ENCODE peak calls at places on chromosomes 16 and 17, in four cellular contexts. One of them, this sample, is unnamed.

GRCh38 chr16:84454611-84455010 is 49.8 kb downstream of the MEAK7 start:
- DNase-seq in K562: no peak
- DNase-seq in HepG2: no peak
- DNase-seq in GM12878: no peak
- DNase-seq in this sample: no peak

GRCh38 chr16:85104821-85105391 is 7.4 kb downstream of the CIBAR2 start:
- DNase-seq in K562: no peak
- DNase-seq in HepG2: no peak
- DNase-seq in GM12878: peak
- DNase-seq in this sample: no peak

GRCh38 chr16:20799599-20799998 is 6.7 kb downstream of the ERI2 start:
- DNase-seq in K562: no peak
- DNase-seq in HepG2: peak
- DNase-seq in GM12878: no peak
- DNase-seq in this sample: no peak

GRCh38 chr16:60788631-60789030 is 1247.6 kb downstream of the CDH8 start:
- DNase-seq in K562: no peak
- DNase-seq in HepG2: no peak
- DNase-seq in GM12878: no peak
- DNase-seq in this sample: no peak

GRCh38 chr17:10803350-10803749 is 549 bp downstream of the TMEM238L start:
- DNase-seq in K562: no peak
- DNase-seq in HepG2: no peak
- DNase-seq in GM12878: no peak
- DNase-seq in this sample: no peak

GRCh38 chr17:77391668-77392375 is 251.1 kb downstream of the SEC14L1 start:
- DNase-seq in K562: no peak
- DNase-seq in HepG2: no peak
- DNase-seq in GM12878: no peak
- DNase-seq in this sample: peak

GRCh38 chr16:2238396-2239230 is 2.4 kb downstream of the DNASE1L2 start:
- DNase-seq in K562: no peak
- DNase-seq in HepG2: no peak
- DNase-seq in GM12878: no peak
- DNase-seq in this sample: no peak

GRCh38 chr17:41230094-41230493 is 2.2 kb upstream of the KRTAP9-3 start:
- DNase-seq in K562: no peak
- DNase-seq in HepG2: no peak
- DNase-seq in GM12878: no peak
- DNase-seq in this sample: no peak

GRCh38 chr17:21044971-21045370 is 2.2 kb upstream of the USP22 start:
- DNase-seq in K562: no peak
- DNase-seq in HepG2: no peak
- DNase-seq in GM12878: no peak
- DNase-seq in this sample: no peak

GRCh38 chr17:21042434-21043295 is at the start of gene USP22:
- DNase-seq in K562: no peak
- DNase-seq in HepG2: no peak
- DNase-seq in GM12878: no peak
- DNase-seq in this sample: peak

GRCh38 chr17:21039839-21040575 is 2.8 kb downstream of the USP22 start:
- DNase-seq in K562: no peak
- DNase-seq in HepG2: peak
- DNase-seq in GM12878: no peak
- DNase-seq in this sample: peak

GRCh38 chr17:21043296-21044232 is 753 bp upstream of the USP22 start:
- DNase-seq in K562: peak
- DNase-seq in HepG2: peak
- DNase-seq in GM12878: peak
- DNase-seq in this sample: peak

DNA sequence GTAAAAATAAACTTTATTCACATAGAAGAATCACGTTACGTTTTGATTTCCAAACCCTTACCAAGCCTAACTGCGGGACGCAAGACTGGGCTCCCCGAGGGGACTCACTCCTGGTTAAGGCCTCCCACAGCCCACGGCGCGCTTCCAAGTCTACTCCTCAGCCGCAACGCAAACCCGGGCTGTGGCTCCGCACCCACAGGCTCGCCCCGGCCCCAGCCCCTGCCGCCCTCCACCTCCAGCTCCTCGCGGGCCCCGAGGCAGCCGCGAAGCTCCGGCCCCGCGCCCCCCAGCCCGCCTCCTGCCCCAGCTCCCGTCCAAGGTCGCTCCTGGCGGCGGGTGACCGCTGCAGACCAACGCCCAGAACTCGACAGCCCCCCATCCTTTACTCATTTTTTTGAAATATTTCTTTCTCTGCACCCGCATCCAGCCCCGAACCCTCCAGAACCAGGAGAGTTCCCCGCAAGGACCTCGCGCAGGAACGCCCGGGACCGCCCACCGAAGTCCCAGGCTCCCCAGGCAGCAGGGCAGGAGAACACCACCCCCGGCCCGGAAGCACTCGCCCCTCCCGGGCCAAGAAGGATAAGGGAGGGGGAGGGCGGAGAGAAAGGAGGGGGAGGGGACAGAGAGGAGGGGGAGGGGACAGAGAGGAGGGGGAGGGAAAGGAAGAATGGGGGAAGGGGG is 918 bp downstream of the USP22 start:
- DNase-seq in K562: peak
- DNase-seq in HepG2: peak
- DNase-seq in GM12878: no peak
- DNase-seq in this sample: peak
- TF ChIP-seq SMC3 in K562: no peak
- TF ChIP-seq SMC3 in HepG2: no peak
- TF ChIP-seq SMC3 in GM12878: no peak
- TF ChIP-seq SMC3 in this sample: no peak

DNA sequence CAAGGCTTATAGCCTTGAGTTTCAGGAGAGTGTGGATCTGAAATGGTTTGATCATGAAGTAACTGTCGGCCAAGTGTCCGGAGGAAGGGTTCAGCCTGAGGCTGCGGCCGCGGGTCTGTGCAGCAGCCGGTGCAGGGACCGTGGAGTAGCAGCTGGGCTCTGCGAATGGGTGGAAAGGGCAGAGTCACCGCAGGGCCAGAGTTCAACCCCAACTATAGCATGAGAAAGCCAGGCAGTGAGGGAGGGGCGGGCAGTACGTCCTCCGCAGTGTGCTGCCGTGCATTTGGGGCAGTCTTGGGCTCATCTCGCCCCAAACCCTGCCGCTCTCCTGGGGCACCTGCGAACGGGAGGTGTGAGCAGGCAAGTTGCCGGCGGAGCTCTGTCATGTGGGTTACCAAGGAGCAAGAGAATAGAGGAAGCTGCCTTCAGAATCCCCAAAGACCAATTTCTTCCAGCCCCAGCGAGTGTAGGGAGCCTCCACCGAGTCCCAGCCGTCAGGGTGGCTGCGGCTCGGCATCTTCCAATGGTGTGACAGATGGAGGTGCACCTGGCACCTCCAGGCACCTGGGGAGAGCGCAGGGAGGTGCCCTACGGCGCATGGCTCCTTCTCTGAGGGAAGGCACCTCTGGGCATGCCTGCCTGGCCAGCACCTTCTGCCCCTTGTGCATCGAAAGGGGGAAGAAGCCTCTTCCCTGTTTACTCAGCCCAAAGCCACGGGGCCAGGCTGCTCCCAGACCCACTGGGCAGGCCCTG is 87.3 kb downstream of the RPA1 start:
- DNase-seq in K562: no peak
- DNase-seq in HepG2: peak
- DNase-seq in GM12878: no peak
- DNase-seq in this sample: no peak
- TF ChIP-seq BHLHE40 in K562: no peak
- TF ChIP-seq BHLHE40 in HepG2: no peak
- TF ChIP-seq BHLHE40 in GM12878: no peak
- TF ChIP-seq BHLHE40 in this sample: no peak

DNA sequence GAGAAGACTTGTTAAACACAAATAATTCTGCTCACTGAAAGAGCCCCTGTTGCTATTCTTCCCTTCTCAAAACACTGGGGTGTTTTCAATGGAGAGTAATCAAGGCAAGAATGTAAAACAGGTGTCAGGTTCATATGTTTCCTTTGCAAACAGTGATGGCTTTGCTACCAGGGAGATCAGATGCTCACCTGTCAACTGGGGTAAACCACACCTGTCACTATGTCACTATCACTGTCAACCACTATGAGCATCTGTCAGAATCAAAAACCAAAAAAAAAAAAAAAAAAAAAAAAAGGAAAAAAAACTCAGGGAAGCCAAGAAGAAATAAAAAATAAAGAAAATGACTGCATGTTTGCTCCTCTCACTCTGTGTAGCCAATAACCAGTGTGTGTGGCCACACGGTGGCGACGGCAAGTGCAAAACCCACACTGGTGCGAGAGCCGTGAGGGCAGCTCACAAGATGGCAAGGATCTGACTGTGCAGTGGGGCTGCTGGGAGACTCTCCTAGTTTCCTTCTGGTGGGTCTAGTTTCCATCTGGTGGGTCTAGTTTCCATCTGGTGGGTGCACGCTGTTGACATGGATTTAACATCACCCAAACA is 22.7 kb downstream of the USP22 start:
- DNase-seq in K562: no peak
- DNase-seq in HepG2: no peak
- DNase-seq in GM12878: no peak
- DNase-seq in this sample: no peak
- TF ChIP-seq MAX in K562: no peak
- TF ChIP-seq MAX in HepG2: no peak
- TF ChIP-seq MAX in GM12878: no peak
- TF ChIP-seq MAX in this sample: no peak

DNA sequence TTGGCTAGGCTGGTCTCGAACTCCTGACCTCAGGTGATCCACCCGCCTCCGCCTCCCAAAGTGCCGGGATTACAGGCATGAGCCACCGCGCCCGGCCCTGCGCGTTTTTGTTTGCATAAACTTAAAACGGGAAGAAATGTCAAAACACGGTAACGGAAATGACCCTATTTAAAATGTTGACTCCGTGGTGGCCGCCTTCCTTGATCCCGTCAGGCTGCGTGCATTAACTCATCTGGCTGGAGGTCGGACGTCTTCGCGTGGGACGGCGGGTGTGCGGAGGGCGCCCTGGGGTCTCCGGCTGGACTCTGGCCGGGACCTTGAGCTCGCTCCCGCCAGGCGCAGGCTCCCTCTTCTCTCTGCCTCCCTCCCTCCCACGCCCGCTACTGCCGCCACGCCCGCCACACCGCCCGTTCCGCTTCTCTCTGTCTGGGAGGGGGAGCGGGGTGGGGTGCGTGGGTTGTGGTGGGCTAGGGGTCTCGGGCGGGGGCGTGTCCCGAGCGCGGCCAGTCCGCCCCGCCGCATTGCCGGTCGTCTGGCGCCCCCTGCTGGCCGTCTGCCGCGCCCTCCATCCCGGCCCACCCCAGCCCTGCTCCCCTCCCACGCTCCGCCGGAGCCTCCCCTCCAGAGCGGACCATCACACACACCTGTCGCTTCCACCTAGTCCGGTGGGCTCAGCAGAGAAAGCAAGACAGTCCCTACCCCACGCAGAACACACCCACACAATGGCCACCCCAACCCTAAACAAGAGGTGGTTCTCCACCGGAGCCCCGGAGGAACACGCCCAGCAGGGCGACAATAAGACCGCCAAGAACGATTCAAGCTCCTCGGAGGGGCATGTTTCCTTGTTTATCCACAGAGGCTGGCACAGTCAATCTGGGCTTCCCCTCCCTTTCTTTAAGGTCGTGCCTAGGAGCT is 1.2 kb upstream of the CCDC42 start:
- DNase-seq in K562: peak
- DNase-seq in HepG2: peak
- DNase-seq in GM12878: peak
- DNase-seq in this sample: peak
- TF ChIP-seq SMC3 in K562: peak
- TF ChIP-seq SMC3 in HepG2: peak
- TF ChIP-seq SMC3 in GM12878: peak
- TF ChIP-seq SMC3 in this sample: peak

DNA sequence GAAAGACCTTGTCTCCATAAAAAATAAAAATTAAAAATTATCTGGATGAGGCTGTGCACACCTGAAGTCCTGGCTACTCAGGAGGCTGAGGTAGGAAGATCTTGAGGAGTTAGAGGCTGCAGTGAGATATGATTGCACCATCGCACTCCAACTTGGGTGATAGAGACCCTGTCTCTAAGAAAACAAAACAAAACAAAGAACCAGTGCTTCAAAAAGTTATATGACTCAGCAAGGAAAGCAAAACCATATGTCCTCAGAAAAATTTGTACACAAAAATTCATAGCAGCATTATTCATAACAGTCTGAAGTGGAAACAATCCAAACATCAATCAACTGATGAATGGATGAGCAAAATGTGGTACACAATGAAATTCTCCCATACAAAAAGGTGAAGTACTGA is 48.9 kb downstream of the SLFN5 start:
- DNase-seq in K562: no peak
- DNase-seq in HepG2: no peak
- DNase-seq in GM12878: no peak
- DNase-seq in this sample: peak
- TF ChIP-seq BHLHE40 in K562: no peak
- TF ChIP-seq BHLHE40 in HepG2: no peak
- TF ChIP-seq BHLHE40 in GM12878: no peak
- TF ChIP-seq BHLHE40 in this sample: no peak

DNA sequence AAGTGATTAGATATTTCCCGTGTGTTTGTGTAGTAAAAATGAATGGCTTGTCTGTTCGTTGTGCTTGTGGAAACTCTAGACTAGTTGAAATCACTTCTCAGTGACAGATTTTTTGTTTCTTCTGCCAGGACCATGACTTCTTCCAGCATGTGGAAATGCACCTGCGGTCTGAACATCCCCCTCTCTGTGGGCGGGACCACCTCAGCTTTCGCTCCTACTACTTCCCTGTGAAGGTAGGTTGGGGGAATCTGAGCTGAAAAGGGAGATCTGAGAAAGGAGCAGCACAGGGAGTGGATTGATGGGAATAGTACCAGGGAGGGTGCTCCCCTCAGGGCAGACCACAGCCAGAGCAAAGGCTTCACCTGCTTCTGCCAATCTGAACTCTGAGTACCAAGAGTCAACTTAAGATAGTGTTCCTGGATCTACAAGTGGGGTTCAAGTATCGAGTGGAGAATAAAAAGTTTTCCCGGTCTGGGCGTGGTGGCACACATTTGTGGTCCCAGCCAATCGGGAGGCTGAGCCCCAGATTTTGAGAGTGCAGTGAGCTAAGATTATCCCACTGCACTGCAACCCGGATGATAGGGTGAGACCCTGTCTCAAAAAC is 47.5 kb downstream of the SF3B3 start:
- DNase-seq in K562: no peak
- DNase-seq in HepG2: no peak
- DNase-seq in GM12878: no peak
- DNase-seq in this sample: no peak
- TF ChIP-seq MAX in K562: no peak
- TF ChIP-seq MAX in HepG2: no peak
- TF ChIP-seq MAX in GM12878: no peak
- TF ChIP-seq MAX in this sample: no peak

GRCh38 chr17:72715906-72716572 is 376.4 kb downstream of the SLC39A11 start:
- DNase-seq in K562: no peak
- DNase-seq in HepG2: peak
- DNase-seq in GM12878: no peak
- DNase-seq in this sample: peak
- TF ChIP-seq SMC3 in K562: no peak
- TF ChIP-seq SMC3 in HepG2: no peak
- TF ChIP-seq SMC3 in GM12878: no peak
- TF ChIP-seq SMC3 in this sample: peak

GRCh38 chr16:52611817-52612673 is 65.1 kb upstream of the TOX3 start:
- DNase-seq in K562: no peak
- DNase-seq in HepG2: peak
- DNase-seq in GM12878: no peak
- DNase-seq in this sample: peak
- TF ChIP-seq BHLHE40 in K562: no peak
- TF ChIP-seq BHLHE40 in HepG2: peak
- TF ChIP-seq BHLHE40 in GM12878: no peak
- TF ChIP-seq BHLHE40 in this sample: no peak